ENCODE peak calls at places on chromosome 19, in nine cellular contexts. J is cardiac fibroblast, Z is brain microvascular endothelial cell, T is neural progenitor cell, A is choroid plexus epithelial cell, H is aorta, U is ovary, P is tibial nerve, N is mucosa of descending colon. B is an unnamed sample.

GRCh38 chr19:39193785-39194184 is 3.0 kb upstream of the NCCRP1 start:
- DNase-seq in J (peak), Z (no peak), T (peak), A (peak), H (no peak), U (no peak), P (no peak), N (no peak), B (no peak)

GRCh38 chr19:48591021-48591420 is 15.5 kb upstream of the SPACA4 start:
- DNase-seq in J (peak), Z (no peak), T (no peak), A (peak), H (no peak), U (no peak), P (no peak), N (no peak), B (no peak)

GRCh38 chr19:55377356-55378131 is 918 bp downstream of the TMEM190 start:
- DNase-seq in J (no peak), Z (no peak), T (peak), A (no peak), H (no peak), U (no peak), P (no peak), N (no peak), B (no peak)

GRCh38 chr19:50906217-50906616 is 5.0 kb downstream of the KLK4 start:
- DNase-seq in J (peak), Z (no peak), T (peak), A (peak), H (no peak), U (no peak), P (peak), N (peak), B (no peak)

GRCh38 chr19:33240181-33240771 is 14.6 kb upstream of the SLC7A10 start:
- DNase-seq in J (no peak), Z (no peak), T (no peak), A (no peak), H (peak), U (no peak), P (no peak), N (no peak), B (no peak)

GRCh38 chr19:17532557-17532956 is 21.1 kb downstream of the PGLS start:
- DNase-seq in J (no peak), Z (no peak), T (no peak), A (no peak), H (no peak), U (no peak), P (no peak), N (no peak), B (no peak)

GRCh38 chr19:4557186-4557970 is 2.1 kb downstream of the SEMA6B start:
- DNase-seq in J (no peak), Z (no peak), T (no peak), A (no peak), H (no peak), U (no peak), P (no peak), N (no peak), B (no peak)

GRCh38 chr19:35545855-35546381 is 492 bp downstream of the TMEM147 start:
- DNase-seq in J (peak), Z (no peak), T (no peak), A (peak), H (no peak), U (peak), P (no peak), N (peak), B (no peak)

GRCh38 chr19:28656644-28657043 is 556.3 kb downstream of the UQCRFS1 start:
- DNase-seq in J (no peak), Z (no peak), T (no peak), A (no peak), H (no peak), U (no peak), P (no peak), N (no peak), B (no peak)

GRCh38 chr19:46634656-46635218 is 1.3 kb downstream of the GNG8 start:
- DNase-seq in J (no peak), Z (no peak), T (peak), A (no peak), H (no peak), U (peak), P (no peak), N (no peak), B (no peak)

GRCh38 chr19:56837004-56837403 is 3.5 kb downstream of the PEG3 start:
- DNase-seq in J (peak), Z (no peak), T (no peak), A (no peak), H (no peak), U (peak), P (no peak), N (no peak), B (no peak)

GRCh38 chr19:18475004-18475453 is 37.1 kb upstream of the ISYNA1 start:
- DNase-seq in J (no peak), Z (no peak), T (no peak), A (no peak), H (no peak), U (no peak), P (no peak), N (no peak), B (no peak)

GRCh38 chr19:34269968-34270621 is 15.7 kb downstream of the GARRE1 start:
- DNase-seq in J (peak), Z (peak), T (no peak), A (peak), H (peak), U (peak), P (peak), N (peak), B (peak)

DNA sequence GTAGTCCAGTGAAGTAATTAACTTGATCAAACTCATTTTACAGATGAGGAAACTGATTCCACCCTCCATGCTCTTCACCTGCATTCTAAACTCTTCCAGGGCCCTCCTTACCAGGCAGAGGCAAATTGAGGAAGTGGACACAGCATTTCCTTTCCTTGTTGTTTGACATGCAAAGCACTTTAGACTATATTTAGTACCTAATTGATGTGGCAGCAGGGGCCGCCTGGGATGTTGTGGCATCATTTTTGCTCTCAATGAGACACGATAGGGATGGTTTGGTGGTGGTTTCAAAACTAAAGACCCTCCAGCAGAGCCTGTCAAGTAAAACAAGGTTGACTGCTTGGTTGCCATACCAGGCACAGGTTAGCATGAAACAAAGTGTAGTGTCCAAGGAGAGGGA is 7.9 kb downstream of the SIPA1L3 start:
- DNase-seq in J (no peak), Z (no peak), T (no peak), A (no peak), H (no peak), U (no peak), P (no peak), N (peak), B (no peak)
- H3K4me3 ChIP-seq in J (no peak), Z (no peak), T (no peak), A (no peak), H (no peak), U (no peak), P (no peak), N (no peak), B (no peak)

GRCh38 chr19:20359933-20360720 is 193.1 kb downstream of the ZNF486 start:
- DNase-seq in J (no peak), Z (no peak), T (peak), A (no peak), H (no peak), U (no peak), P (no peak), N (no peak), B (no peak)
- H3K4me3 ChIP-seq in J (no peak), Z (no peak), T (no peak), A (no peak), H (no peak), U (no peak), P (no peak), N (no peak), B (no peak)

GRCh38 chr19:30228726-30229523 is 143.3 kb upstream of the ZNF536 start:
- DNase-seq in J (peak), Z (no peak), T (peak), A (peak), H (no peak), U (no peak), P (no peak), N (no peak), B (no peak)
- H3K4me3 ChIP-seq in J (peak), Z (peak), T (peak), A (peak), H (no peak), U (peak), P (peak), N (no peak), B (peak)

DNA sequence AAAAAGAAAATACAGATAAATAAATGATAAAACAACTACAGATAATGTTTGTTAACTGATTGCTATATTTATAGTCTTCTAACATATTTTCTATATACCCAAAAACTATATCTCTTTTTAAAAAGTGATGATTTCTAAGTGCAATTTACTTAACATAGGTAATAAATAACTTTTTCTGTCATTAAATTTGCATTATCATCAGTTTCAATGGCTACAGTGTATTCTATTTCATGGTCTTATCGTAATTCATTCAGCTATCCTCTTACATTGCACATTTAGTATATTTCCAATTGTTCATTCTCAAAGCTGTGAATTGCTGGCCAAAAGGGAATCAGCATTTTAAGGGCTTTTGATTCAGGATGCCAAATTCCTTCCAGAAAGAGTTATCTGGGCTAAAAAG is 3.6 kb downstream of the ZNF180 start:
- DNase-seq in J (no peak), Z (no peak), T (no peak), A (no peak), H (no peak), U (no peak), P (no peak), N (no peak), B (no peak)
- H3K4me3 ChIP-seq in J (no peak), Z (no peak), T (no peak), A (no peak), H (no peak), U (no peak), P (no peak), N (no peak), B (no peak)

GRCh38 chr19:40717880-40718773 is 1.2 kb downstream of the ITPKC start:
- DNase-seq in J (peak), Z (no peak), T (peak), A (no peak), H (peak), U (peak), P (peak), N (peak), B (no peak)

GRCh38 chr19:40716655-40717324 is at the start of the genes COQ8B and ITPKC:
- DNase-seq in J (peak), Z (peak), T (peak), A (peak), H (peak), U (peak), P (peak), N (peak), B (peak)

GRCh38 chr19:40717325-40717879 is 490 bp downstream of the ITPKC start:
- DNase-seq in J (no peak), Z (peak), T (no peak), A (peak), H (peak), U (no peak), P (peak), N (peak), B (no peak)

GRCh38 chr19:40719414-40719894 is 2.5 kb downstream of the ITPKC start:
- DNase-seq in J (no peak), Z (no peak), T (no peak), A (no peak), H (no peak), U (no peak), P (no peak), N (no peak), B (no peak)

DNA sequence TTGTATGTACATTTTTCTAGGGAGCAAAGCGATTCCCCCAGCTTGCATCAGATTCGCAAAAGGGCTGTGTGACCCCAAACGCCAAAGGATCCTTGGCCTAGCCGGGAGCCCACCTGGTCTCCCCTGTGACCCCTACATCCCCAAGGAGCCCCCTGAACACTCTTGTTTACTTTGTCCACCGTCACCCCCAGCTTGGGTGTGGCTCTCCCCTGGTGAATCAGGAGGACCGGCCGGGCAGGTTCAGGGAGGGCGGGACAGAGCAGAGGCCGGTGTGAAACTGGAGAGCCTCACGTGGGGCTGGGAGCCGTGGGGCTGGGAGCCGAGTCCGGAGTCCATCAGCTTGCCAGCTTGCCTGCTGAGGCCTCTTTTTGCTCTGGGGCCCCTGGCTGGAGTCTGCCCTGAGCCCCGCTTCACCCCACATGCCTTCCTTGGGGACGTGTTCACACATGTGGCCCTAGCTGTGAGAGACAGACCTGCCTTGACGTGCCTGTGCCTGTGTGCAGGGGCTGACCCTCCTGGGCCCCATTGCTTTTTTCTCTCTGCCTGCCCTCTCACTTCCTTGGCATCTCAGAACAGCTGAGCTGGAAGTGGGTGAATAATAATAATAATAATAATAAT is 2.0 kb downstream of the ITPKC start:
- DNase-seq in J (peak), Z (peak), T (peak), A (peak), H (peak), U (peak), P (peak), N (peak), B (no peak)
- H3K4me3 ChIP-seq in J (peak), Z (peak), T (peak), A (peak), H (peak), U (peak), P (peak), N (peak), B (peak)

GRCh38 chr19:13033819-13034611 is 38.7 kb downstream of the NFIX start:
- DNase-seq in J (peak), Z (no peak), T (peak), A (peak), H (peak), U (peak), P (peak), N (peak), B (no peak)
- H3K4me3 ChIP-seq in J (no peak), Z (no peak), T (no peak), A (no peak), H (no peak), U (no peak), P (no peak), N (no peak), B (no peak)

GRCh38 chr19:973726-974563 is 10.2 kb upstream of the WDR18 start:
- DNase-seq in J (no peak), Z (no peak), T (no peak), A (no peak), H (no peak), U (no peak), P (no peak), N (no peak), B (no peak)
- H3K4me3 ChIP-seq in J (no peak), Z (no peak), T (no peak), A (no peak), H (no peak), U (no peak), P (no peak), N (no peak), B (no peak)

GRCh38 chr19:2424686-2425621 is 2.4 kb downstream of the TIMM13 start:
- DNase-seq in J (peak), Z (peak), T (peak), A (peak), H (no peak), U (peak), P (no peak), N (no peak), B (peak)
- H3K4me3 ChIP-seq in J (peak), Z (peak), T (peak), A (peak), H (no peak), U (peak), P (no peak), N (no peak), B (peak)

DNA sequence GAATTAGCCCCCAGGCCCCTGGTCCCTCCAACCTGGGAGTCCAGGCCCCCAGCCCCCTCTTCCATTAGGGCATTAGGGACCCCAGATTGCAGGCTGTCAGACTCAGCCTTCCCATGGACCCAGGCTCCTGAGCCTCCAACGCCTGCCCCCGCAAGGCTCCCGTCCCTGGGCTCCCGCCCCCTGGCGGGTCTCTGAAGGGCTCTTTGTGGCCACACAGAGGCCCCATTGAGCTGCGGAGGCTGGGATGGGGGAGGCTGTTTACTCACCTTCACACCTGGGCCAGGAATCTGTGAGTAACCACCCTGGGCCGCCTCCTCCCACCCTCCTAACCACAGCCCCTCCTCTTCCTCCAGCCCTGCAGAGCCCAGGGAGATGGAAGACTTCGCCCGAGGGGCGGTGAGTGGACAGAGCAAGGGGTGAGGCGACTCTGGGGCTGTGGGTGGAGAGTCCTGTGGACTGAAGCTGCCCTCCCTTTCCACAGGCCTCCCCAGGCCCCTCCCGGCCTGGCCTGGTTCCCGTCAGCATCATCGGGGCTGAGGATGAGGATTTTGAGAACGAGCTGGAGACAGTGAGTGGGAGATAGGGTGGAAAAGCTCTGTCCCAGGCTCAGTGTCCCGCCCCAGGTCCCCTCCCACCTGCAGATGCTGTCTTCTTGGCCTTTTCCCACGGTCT is 4.9 kb downstream of the ARHGEF1 start:
- DNase-seq in J (no peak), Z (no peak), T (no peak), A (peak), H (no peak), U (no peak), P (no peak), N (peak), B (no peak)
- H3K4me3 ChIP-seq in J (no peak), Z (no peak), T (no peak), A (no peak), H (no peak), U (no peak), P (peak), N (no peak), B (no peak)

GRCh38 chr19:1130801-1131717 is 27.3 kb downstream of the GPX4 start:
- DNase-seq in J (no peak), Z (no peak), T (no peak), A (no peak), H (peak), U (no peak), P (no peak), N (no peak), B (no peak)

GRCh38 chr19:1131718-1132552 is 28.1 kb downstream of the GPX4 start:
- DNase-seq in J (peak), Z (peak), T (peak), A (peak), H (peak), U (peak), P (peak), N (peak), B (peak)

GRCh38 chr19:1133471-1133929 is 29.7 kb downstream of the GPX4 start:
- DNase-seq in J (no peak), Z (no peak), T (no peak), A (no peak), H (no peak), U (no peak), P (no peak), N (peak), B (no peak)

GRCh38 chr19:1134431-1134830 is 30.6 kb downstream of the GPX4 start:
- DNase-seq in J (peak), Z (no peak), T (no peak), A (peak), H (no peak), U (no peak), P (no peak), N (no peak), B (no peak)

GRCh38 chr19:1132625-1133383 is 29.0 kb downstream of the GPX4 start:
- DNase-seq in J (peak), Z (no peak), T (no peak), A (no peak), H (no peak), U (no peak), P (no peak), N (no peak), B (no peak)
- H3K4me3 ChIP-seq in J (peak), Z (peak), T (no peak), A (peak), H (no peak), U (peak), P (peak), N (no peak), B (peak)